ENCODE peak calls at places on chromosomes 13 and 19, in four cellular contexts. B is amniotic stem cell, Z is nephron progenitor cell, H is EH. D is an unnamed sample.
A peak's percentile ranks its signal among the peaks of the same experiment; 100 is the strongest.

GRCh38 chr13:92436927-92437326 is 789.7 kb upstream of the GPC6 start:
- DNase-seq in B (no peak), Z (no peak), H (no peak), D (no peak)

GRCh38 chr19:15300533-15301194 is 31.7 kb downstream of the BRD4 start:
- DNase-seq in B (no peak), Z (no peak), H (peak; percentile 97), D (no peak)

GRCh38 chr13:31038834-31039552 is 106.5 kb downstream of the TEX26 start:
- DNase-seq in B (no peak), Z (no peak), H (peak; percentile 47), D (no peak)

GRCh38 chr19:15529774-15530372 is 21.5 kb downstream of the CYP4F22 start:
- DNase-seq in B (no peak), Z (no peak), H (peak; percentile 43), D (no peak)

GRCh38 chr13:44498969-44499368 is 77.2 kb downstream of the TSC22D1 start:
- DNase-seq in B (no peak), Z (no peak), H (peak; percentile 9), D (no peak)

GRCh38 chr13:45362939-45363338 is 22.0 kb upstream of the TPT1 start:
- DNase-seq in B (no peak), Z (no peak), H (no peak), D (no peak)

GRCh38 chr19:38841787-38842438 is 7.9 kb downstream of the HNRNPL start:
- DNase-seq in B (no peak), Z (no peak), H (no peak), D (no peak)

GRCh38 chr13:51453308-51453958 is 597 bp upstream of the INTS6 start:
- DNase-seq in B (peak; percentile 44), Z (peak; percentile 84), H (no peak), D (peak; percentile 90)

GRCh38 chr19:30028992-30029343 is 86.9 kb downstream of the URI1 start:
- DNase-seq in B (no peak), Z (no peak), H (no peak), D (no peak)

GRCh38 chr13:42071667-42072419 is 23.4 kb downstream of the DGKH start:
- DNase-seq in B (no peak), Z (no peak), H (peak; percentile 13), D (no peak)

GRCh38 chr13:60267498-60268202 is 103.9 kb upstream of the DIAPH3 start:
- DNase-seq in B (no peak), Z (peak; percentile 20), H (peak; percentile 9), D (no peak)

GRCh38 chr19:4305253-4305612 is 835 bp downstream of the FSD1 start:
- DNase-seq in B (no peak), Z (no peak), H (no peak), D (no peak)

GRCh38 chr19:7663711-7664110 is 5.1 kb upstream of the RETN start:
- DNase-seq in B (no peak), Z (no peak), H (peak; percentile 9), D (no peak)

GRCh38 chr19:53898680-53899341 is 10.3 kb upstream of the CACNG7 start:
- DNase-seq in B (no peak), Z (peak; percentile 82), H (no peak), D (no peak)

GRCh38 chr19:15810335-15810734 is 5.1 kb downstream of the OR10H1 start:
- DNase-seq in B (no peak), Z (no peak), H (no peak), D (no peak)

GRCh38 chr13:107450931-107451330 is 764.4 kb downstream of the LIG4 start:
- DNase-seq in B (peak; percentile 92), Z (no peak), H (peak; percentile 4), D (peak; percentile 45)

GRCh38 chr19:45050036-45050435 is 11.2 kb downstream of the CLASRP start:
- DNase-seq in B (no peak), Z (no peak), H (no peak), D (no peak)

GRCh38 chr19:18262917-18263316 is 11.3 kb downstream of the IQCN start:
- DNase-seq in B (no peak), Z (no peak), H (no peak), D (no peak)

GRCh38 chr19:15129856-15130580 is 22.8 kb downstream of the SYDE1 start:
- DNase-seq in B (no peak), Z (no peak), H (no peak), D (no peak)

GRCh38 chr19:42606660-42607351 is 12.1 kb upstream of the CEACAM8 start:
- DNase-seq in B (no peak), Z (peak; percentile 67), H (peak; percentile 50), D (no peak)

GRCh38 chr19:48969276-48970138 is 4.4 kb downstream of the FTL start:
- DNase-seq in B (no peak), Z (no peak), H (peak; percentile 46), D (no peak)

GRCh38 chr13:23510979-23511735 is 59.1 kb upstream of the TNFRSF19 start:
- DNase-seq in B (no peak), Z (peak; percentile 6), H (peak; percentile 64), D (no peak)

GRCh38 chr19:33297401-33298145 is 4.8 kb downstream of the CEBPA start:
- DNase-seq in B (no peak), Z (no peak), H (no peak), D (no peak)

GRCh38 chr13:40480012-40480914 is 186.2 kb downstream of the FOXO1 start:
- DNase-seq in B (no peak), Z (no peak), H (no peak), D (no peak)

GRCh38 chr13:21476893-21477472 is 17.9 kb upstream of the ZDHHC20 start:
- DNase-seq in B (peak; percentile 64), Z (peak; percentile 84), H (peak; percentile 74), D (peak; percentile 82)

GRCh38 chr13:112850273-112850672 is 118.7 kb upstream of the MCF2L start:
- DNase-seq in B (no peak), Z (no peak), H (no peak), D (no peak)

GRCh38 chr13:59413121-59413520 is 750.6 kb downstream of the DIAPH3 start:
- DNase-seq in B (no peak), Z (no peak), H (peak; percentile 73), D (no peak)

GRCh38 chr13:97165527-97166425 is 56.4 kb upstream of the MBNL2 start:
- DNase-seq in B (no peak), Z (no peak), H (no peak), D (no peak)

GRCh38 chr19:18349524-18350128 is 9.2 kb downstream of the PGPEP1 start:
- DNase-seq in B (peak; percentile 38), Z (peak; percentile 52), H (peak; percentile 66), D (peak; percentile 48)

GRCh38 chr13:30673669-30674521 is 56.2 kb downstream of the USPL1 start:
- DNase-seq in B (peak; percentile 78), Z (peak; percentile 89), H (peak; percentile 87), D (peak; percentile 89)

GRCh38 chr19:15538774-15539173 is 30.4 kb downstream of the CYP4F22 start:
- DNase-seq in B (no peak), Z (no peak), H (peak; percentile 5), D (no peak)

GRCh38 chr13:23984541-23984940 is 87.2 kb upstream of the C1QTNF9B start:
- DNase-seq in B (no peak), Z (no peak), H (no peak), D (no peak)

GRCh38 chr13:80048802-80049201 is 292.1 kb downstream of the SPRY2 start:
- DNase-seq in B (peak; percentile 88), Z (peak; percentile 52), H (peak; percentile 97), D (peak; percentile 93)

GRCh38 chr13:52405767-52406494 is at the start of gene THSD1:
- DNase-seq in B (no peak), Z (peak; percentile 57), H (peak; percentile 58), D (peak; percentile 71)

GRCh38 chr13:33611016-33611805 is 206.7 kb upstream of the RFC3 start:
- DNase-seq in B (no peak), Z (peak; percentile 34), H (no peak), D (peak; percentile 77)

GRCh38 chr13:106917673-106918652 is 350.0 kb upstream of the ARGLU1 start:
- DNase-seq in B (peak; percentile 56), Z (peak; percentile 89), H (peak; percentile 67), D (peak; percentile 60)

GRCh38 chr13:24624801-24625231 is 55.4 kb upstream of the ATP12A start:
- DNase-seq in B (no peak), Z (no peak), H (no peak), D (no peak)

GRCh38 chr13:108618233-108618632 is 11.2 kb upstream of the MYO16 start:
- DNase-seq in B (no peak), Z (no peak), H (no peak), D (no peak)

GRCh38 chr19:38298841-38299680 is 5.0 kb upstream of the C19orf33 start:
- DNase-seq in B (no peak), Z (no peak), H (peak; percentile 47), D (no peak)

D was measured in tibial artery.